ENCODE peak calls at places on chromosomes 16 and 17, in eight cellular contexts. One of them, this sample, is unnamed.

GRCh38 chr16:76346210-76346609 is 69.0 kb downstream of the CNTNAP4 start:
- DNase-seq in uterus: no peak
- DNase-seq in thoracic aorta: no peak
- DNase-seq in psoas muscle: no peak
- DNase-seq in ascending aorta: no peak
- DNase-seq in HFF-Myc: no peak
- DNase-seq in kidney epithelial cell: no peak
- DNase-seq in bronchial epithelial cell: no peak
- DNase-seq in this sample: no peak

GRCh38 chr17:67568961-67569360 is 148.8 kb upstream of the NOL11 start:
- DNase-seq in uterus: no peak
- DNase-seq in thoracic aorta: no peak
- DNase-seq in psoas muscle: no peak
- DNase-seq in ascending aorta: no peak
- DNase-seq in HFF-Myc: no peak
- DNase-seq in kidney epithelial cell: no peak
- DNase-seq in bronchial epithelial cell: no peak
- DNase-seq in this sample: no peak

GRCh38 chr16:68257906-68258800 is 6.2 kb upstream of the SLC7A6 start:
- DNase-seq in uterus: no peak
- DNase-seq in thoracic aorta: no peak
- DNase-seq in psoas muscle: no peak
- DNase-seq in ascending aorta: no peak
- DNase-seq in HFF-Myc: no peak
- DNase-seq in kidney epithelial cell: peak
- DNase-seq in bronchial epithelial cell: peak
- DNase-seq in this sample: peak

GRCh38 chr17:18143044-18143936 is 34.7 kb downstream of the MYO15A start:
- DNase-seq in uterus: no peak
- DNase-seq in thoracic aorta: no peak
- DNase-seq in psoas muscle: no peak
- DNase-seq in ascending aorta: no peak
- DNase-seq in HFF-Myc: no peak
- DNase-seq in kidney epithelial cell: no peak
- DNase-seq in bronchial epithelial cell: peak
- DNase-seq in this sample: peak

GRCh38 chr17:72419866-72420774 is 299.3 kb downstream of the SOX9 start:
- DNase-seq in uterus: no peak
- DNase-seq in thoracic aorta: no peak
- DNase-seq in psoas muscle: no peak
- DNase-seq in ascending aorta: no peak
- DNase-seq in HFF-Myc: no peak
- DNase-seq in kidney epithelial cell: peak
- DNase-seq in bronchial epithelial cell: no peak
- DNase-seq in this sample: no peak

GRCh38 chr16:27520982-27521673 is 28.6 kb downstream of the GTF3C1 start:
- DNase-seq in uterus: peak
- DNase-seq in thoracic aorta: peak
- DNase-seq in psoas muscle: peak
- DNase-seq in ascending aorta: no peak
- DNase-seq in HFF-Myc: no peak
- DNase-seq in kidney epithelial cell: no peak
- DNase-seq in bronchial epithelial cell: peak
- DNase-seq in this sample: peak

GRCh38 chr17:51398647-51399046 is 138.3 kb downstream of the UTP18 start:
- DNase-seq in uterus: no peak
- DNase-seq in thoracic aorta: no peak
- DNase-seq in psoas muscle: no peak
- DNase-seq in ascending aorta: no peak
- DNase-seq in HFF-Myc: no peak
- DNase-seq in kidney epithelial cell: no peak
- DNase-seq in bronchial epithelial cell: no peak
- DNase-seq in this sample: no peak

GRCh38 chr16:68444058-68444657 is 4.2 kb downstream of the SMPD3 start:
- DNase-seq in uterus: no peak
- DNase-seq in thoracic aorta: no peak
- DNase-seq in psoas muscle: no peak
- DNase-seq in ascending aorta: no peak
- DNase-seq in HFF-Myc: no peak
- DNase-seq in kidney epithelial cell: no peak
- DNase-seq in bronchial epithelial cell: peak
- DNase-seq in this sample: peak

GRCh38 chr16:81940781-81941560 is 70.3 kb downstream of the SDR42E1 start:
- DNase-seq in uterus: no peak
- DNase-seq in thoracic aorta: no peak
- DNase-seq in psoas muscle: no peak
- DNase-seq in ascending aorta: no peak
- DNase-seq in HFF-Myc: no peak
- DNase-seq in kidney epithelial cell: peak
- DNase-seq in bronchial epithelial cell: peak
- DNase-seq in this sample: peak

GRCh38 chr16:89114159-89114981 is 20.7 kb downstream of the ACSF3 start:
- DNase-seq in uterus: no peak
- DNase-seq in thoracic aorta: no peak
- DNase-seq in psoas muscle: peak
- DNase-seq in ascending aorta: no peak
- DNase-seq in HFF-Myc: no peak
- DNase-seq in kidney epithelial cell: no peak
- DNase-seq in bronchial epithelial cell: no peak
- DNase-seq in this sample: peak

GRCh38 chr17:35788504-35788998 is 6.9 kb downstream of the MMP28 start:
- DNase-seq in uterus: no peak
- DNase-seq in thoracic aorta: no peak
- DNase-seq in psoas muscle: no peak
- DNase-seq in ascending aorta: no peak
- DNase-seq in HFF-Myc: peak
- DNase-seq in kidney epithelial cell: peak
- DNase-seq in bronchial epithelial cell: peak
- DNase-seq in this sample: peak

GRCh38 chr16:23072084-23072599 is 77.1 kb downstream of the USP31 start:
- DNase-seq in uterus: peak
- DNase-seq in thoracic aorta: peak
- DNase-seq in psoas muscle: peak
- DNase-seq in ascending aorta: peak
- DNase-seq in HFF-Myc: no peak
- DNase-seq in kidney epithelial cell: no peak
- DNase-seq in bronchial epithelial cell: peak
- DNase-seq in this sample: peak

GRCh38 chr17:17682737-17683675 is 1.7 kb downstream of the RAI1 start:
- DNase-seq in uterus: peak
- DNase-seq in thoracic aorta: no peak
- DNase-seq in psoas muscle: peak
- DNase-seq in ascending aorta: no peak
- DNase-seq in HFF-Myc: peak
- DNase-seq in kidney epithelial cell: no peak
- DNase-seq in bronchial epithelial cell: peak
- DNase-seq in this sample: peak

GRCh38 chr17:17445925-17446665 is 30.7 kb upstream of the MED9 start:
- DNase-seq in uterus: peak
- DNase-seq in thoracic aorta: no peak
- DNase-seq in psoas muscle: no peak
- DNase-seq in ascending aorta: no peak
- DNase-seq in HFF-Myc: peak
- DNase-seq in kidney epithelial cell: peak
- DNase-seq in bronchial epithelial cell: peak
- DNase-seq in this sample: peak

GRCh38 chr17:56715613-56716357 is 117.9 kb downstream of the C17orf67 start:
- DNase-seq in uterus: peak
- DNase-seq in thoracic aorta: peak
- DNase-seq in psoas muscle: peak
- DNase-seq in ascending aorta: peak
- DNase-seq in HFF-Myc: peak
- DNase-seq in kidney epithelial cell: peak
- DNase-seq in bronchial epithelial cell: peak
- DNase-seq in this sample: peak

GRCh38 chr16:995783-996182 is 14.2 kb downstream of the SOX8 start:
- DNase-seq in uterus: no peak
- DNase-seq in thoracic aorta: no peak
- DNase-seq in psoas muscle: no peak
- DNase-seq in ascending aorta: no peak
- DNase-seq in HFF-Myc: no peak
- DNase-seq in kidney epithelial cell: no peak
- DNase-seq in bronchial epithelial cell: no peak
- DNase-seq in this sample: no peak

GRCh38 chr16:11624645-11625607 is 38.2 kb upstream of the LITAF start:
- DNase-seq in uterus: no peak
- DNase-seq in thoracic aorta: no peak
- DNase-seq in psoas muscle: no peak
- DNase-seq in ascending aorta: no peak
- DNase-seq in HFF-Myc: no peak
- DNase-seq in kidney epithelial cell: no peak
- DNase-seq in bronchial epithelial cell: no peak
- DNase-seq in this sample: no peak

GRCh38 chr17:17567631-17568030 is 23.9 kb downstream of the PEMT start:
- DNase-seq in uterus: no peak
- DNase-seq in thoracic aorta: peak
- DNase-seq in psoas muscle: peak
- DNase-seq in ascending aorta: no peak
- DNase-seq in HFF-Myc: no peak
- DNase-seq in kidney epithelial cell: no peak
- DNase-seq in bronchial epithelial cell: no peak
- DNase-seq in this sample: no peak

GRCh38 chr17:82875418-82875856 is 35.6 kb upstream of the ZNF750 start:
- DNase-seq in uterus: no peak
- DNase-seq in thoracic aorta: no peak
- DNase-seq in psoas muscle: no peak
- DNase-seq in ascending aorta: no peak
- DNase-seq in HFF-Myc: no peak
- DNase-seq in kidney epithelial cell: no peak
- DNase-seq in bronchial epithelial cell: peak
- DNase-seq in this sample: peak

GRCh38 chr16:82062645-82063058 is 27.6 kb downstream of the HSD17B2 start:
- DNase-seq in uterus: peak
- DNase-seq in thoracic aorta: no peak
- DNase-seq in psoas muscle: no peak
- DNase-seq in ascending aorta: no peak
- DNase-seq in HFF-Myc: no peak
- DNase-seq in kidney epithelial cell: no peak
- DNase-seq in bronchial epithelial cell: peak
- DNase-seq in this sample: peak

GRCh38 chr16:75105306-75106061 is 11.1 kb downstream of the LDHD start:
- DNase-seq in uterus: peak
- DNase-seq in thoracic aorta: no peak
- DNase-seq in psoas muscle: no peak
- DNase-seq in ascending aorta: no peak
- DNase-seq in HFF-Myc: no peak
- DNase-seq in kidney epithelial cell: no peak
- DNase-seq in bronchial epithelial cell: no peak
- DNase-seq in this sample: no peak

GRCh38 chr16:85078952-85079351 is 33.3 kb downstream of the CIBAR2 start:
- DNase-seq in uterus: no peak
- DNase-seq in thoracic aorta: no peak
- DNase-seq in psoas muscle: no peak
- DNase-seq in ascending aorta: no peak
- DNase-seq in HFF-Myc: no peak
- DNase-seq in kidney epithelial cell: no peak
- DNase-seq in bronchial epithelial cell: no peak
- DNase-seq in this sample: no peak

GRCh38 chr16:81889896-81890634 is 111.0 kb downstream of the PLCG2 start:
- DNase-seq in uterus: peak
- DNase-seq in thoracic aorta: no peak
- DNase-seq in psoas muscle: no peak
- DNase-seq in ascending aorta: no peak
- DNase-seq in HFF-Myc: peak
- DNase-seq in kidney epithelial cell: no peak
- DNase-seq in bronchial epithelial cell: peak
- DNase-seq in this sample: peak

GRCh38 chr17:64423881-64424280 is 25.0 kb upstream of the MILR1 start:
- DNase-seq in uterus: no peak
- DNase-seq in thoracic aorta: no peak
- DNase-seq in psoas muscle: no peak
- DNase-seq in ascending aorta: no peak
- DNase-seq in HFF-Myc: no peak
- DNase-seq in kidney epithelial cell: no peak
- DNase-seq in bronchial epithelial cell: no peak
- DNase-seq in this sample: no peak

GRCh38 chr16:89176147-89176690 is 4.7 kb downstream of the CDH15 start:
- DNase-seq in uterus: no peak
- DNase-seq in thoracic aorta: no peak
- DNase-seq in psoas muscle: no peak
- DNase-seq in ascending aorta: no peak
- DNase-seq in HFF-Myc: no peak
- DNase-seq in kidney epithelial cell: no peak
- DNase-seq in bronchial epithelial cell: no peak
- DNase-seq in this sample: no peak

GRCh38 chr17:39225308-39225973 is at the start of gene STAC2:
- DNase-seq in uterus: no peak
- DNase-seq in thoracic aorta: no peak
- DNase-seq in psoas muscle: no peak
- DNase-seq in ascending aorta: no peak
- DNase-seq in HFF-Myc: no peak
- DNase-seq in kidney epithelial cell: no peak
- DNase-seq in bronchial epithelial cell: no peak
- DNase-seq in this sample: no peak
- H3K4me3 ChIP-seq in uterus: peak
- H3K4me3 ChIP-seq in thoracic aorta: peak
- H3K4me3 ChIP-seq in psoas muscle: peak
- H3K4me3 ChIP-seq in ascending aorta: peak
- H3K4me3 ChIP-seq in HFF-Myc: peak
- H3K4me3 ChIP-seq in kidney epithelial cell: peak
- H3K4me3 ChIP-seq in bronchial epithelial cell: no peak
- H3K4me3 ChIP-seq in this sample: no peak

GRCh38 chr16:30874821-30875717 is 18.8 kb downstream of the BCL7C start:
- DNase-seq in uterus: peak
- DNase-seq in thoracic aorta: no peak
- DNase-seq in psoas muscle: peak
- DNase-seq in ascending aorta: peak
- DNase-seq in HFF-Myc: peak
- DNase-seq in kidney epithelial cell: peak
- DNase-seq in bronchial epithelial cell: peak
- DNase-seq in this sample: peak
- TF ChIP-seq CTCF in uterus: no peak
- TF ChIP-seq CTCF in thoracic aorta: no peak
- TF ChIP-seq CTCF in psoas muscle: no peak
- TF ChIP-seq CTCF in ascending aorta: no peak
- TF ChIP-seq CTCF in HFF-Myc: no peak
- TF ChIP-seq CTCF in kidney epithelial cell: no peak
- TF ChIP-seq CTCF in bronchial epithelial cell: no peak
- TF ChIP-seq CTCF in this sample: no peak

GRCh38 chr16:87264634-87265033 is 52.6 kb downstream of the C16orf95 start:
- DNase-seq in uterus: no peak
- DNase-seq in thoracic aorta: no peak
- DNase-seq in psoas muscle: no peak
- DNase-seq in ascending aorta: no peak
- DNase-seq in HFF-Myc: no peak
- DNase-seq in kidney epithelial cell: no peak
- DNase-seq in bronchial epithelial cell: no peak
- DNase-seq in this sample: no peak
- H3K4me3 ChIP-seq in uterus: no peak
- H3K4me3 ChIP-seq in thoracic aorta: no peak
- H3K4me3 ChIP-seq in psoas muscle: no peak
- H3K4me3 ChIP-seq in ascending aorta: no peak
- H3K4me3 ChIP-seq in HFF-Myc: no peak
- H3K4me3 ChIP-seq in kidney epithelial cell: no peak
- H3K4me3 ChIP-seq in bronchial epithelial cell: no peak
- H3K4me3 ChIP-seq in this sample: no peak

DNA sequence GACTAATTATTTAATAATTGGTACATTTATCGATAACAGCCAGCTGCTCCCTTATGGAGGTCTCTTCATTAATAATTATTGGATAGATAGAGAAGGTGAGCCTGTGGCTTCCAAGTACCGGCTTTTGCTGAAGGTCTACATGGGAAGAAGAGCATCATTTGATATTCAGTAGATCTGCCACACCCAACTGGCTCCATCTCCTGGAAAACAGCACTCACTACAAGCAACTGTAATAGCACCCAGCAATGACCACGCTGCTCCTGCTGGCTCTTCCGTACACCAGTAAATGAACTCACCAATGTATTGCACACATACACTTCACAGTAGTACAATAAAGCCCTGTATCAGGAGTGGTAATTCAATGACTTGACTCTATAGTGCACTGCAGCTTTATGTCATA is 19.5 kb downstream of the MARVELD3 start:
- DNase-seq in uterus: no peak
- DNase-seq in thoracic aorta: no peak
- DNase-seq in psoas muscle: no peak
- DNase-seq in ascending aorta: no peak
- DNase-seq in HFF-Myc: no peak
- DNase-seq in kidney epithelial cell: no peak
- DNase-seq in bronchial epithelial cell: peak
- DNase-seq in this sample: peak
- TF ChIP-seq CTCF in uterus: no peak
- TF ChIP-seq CTCF in thoracic aorta: no peak
- TF ChIP-seq CTCF in psoas muscle: no peak
- TF ChIP-seq CTCF in ascending aorta: no peak
- TF ChIP-seq CTCF in HFF-Myc: peak
- TF ChIP-seq CTCF in kidney epithelial cell: peak
- TF ChIP-seq CTCF in bronchial epithelial cell: peak
- TF ChIP-seq CTCF in this sample: peak

This sample was measured in epithelial cell of esophagus.